ENCODE peak calls at places on chromosome 1, in four cellular contexts. T, I, J and H are unnamed samples.

GRCh38 chr1:2128189-2128901 is 66.2 kb downstream of the FAAP20 start:
- DNase-seq in T (no peak), I (no peak), J (no peak), H (no peak)

GRCh38 chr1:63810936-63811335 is 37.1 kb downstream of the ROR1 start:
- DNase-seq in T (no peak), I (no peak), J (no peak), H (no peak)

GRCh38 chr1:72846891-72847290 is 564.6 kb upstream of the NEGR1 start:
- DNase-seq in T (no peak), I (no peak), J (no peak), H (no peak)

GRCh38 chr1:48526045-48526714 is 54.2 kb upstream of the SPATA6 start:
- DNase-seq in T (no peak), I (peak), J (no peak), H (no peak)

GRCh38 chr1:205095422-205095821 is 11.2 kb upstream of the TMEM81 start:
- DNase-seq in T (no peak), I (no peak), J (no peak), H (no peak)

GRCh38 chr1:97353094-97353493 is 567.7 kb downstream of the DPYD start:
- DNase-seq in T (no peak), I (no peak), J (no peak), H (no peak)

GRCh38 chr1:217921126-217921900 is 290.2 kb downstream of the SPATA17 start:
- DNase-seq in T (no peak), I (no peak), J (no peak), H (no peak)

GRCh38 chr1:12173631-12174121 is 6.9 kb downstream of the TNFRSF1B start:
- DNase-seq in T (no peak), I (no peak), J (peak), H (no peak)

GRCh38 chr1:107196973-107197562 is 56.2 kb downstream of the NTNG1 start:
- DNase-seq in T (no peak), I (no peak), J (peak), H (peak)

GRCh38 chr1:43783671-43784205 is 76.4 kb downstream of the ST3GAL3 start:
- DNase-seq in T (peak), I (no peak), J (no peak), H (peak)

GRCh38 chr1:90989302-90989701 is 32.5 kb downstream of the ZNF644 start:
- DNase-seq in T (no peak), I (no peak), J (no peak), H (no peak)

GRCh38 chr1:184958554-184959353 is 15.6 kb downstream of the NIBAN1 start:
- DNase-seq in T (no peak), I (no peak), J (no peak), H (peak)

GRCh38 chr1:84510165-84510564 is 3.8 kb upstream of the GNG5 start:
- DNase-seq in T (no peak), I (no peak), J (no peak), H (no peak)

GRCh38 chr1:247845011-247845692 is 3.5 kb upstream of the OR11L1 start:
- DNase-seq in T (no peak), I (no peak), J (no peak), H (no peak)

GRCh38 chr1:107512836-107513235 is 372.0 kb downstream of the NTNG1 start:
- DNase-seq in T (no peak), I (no peak), J (no peak), H (no peak)

GRCh38 chr1:16212251-16212961 is at the start of gene ARHGEF19:
- DNase-seq in T (no peak), I (no peak), J (no peak), H (no peak)